ENCODE peak calls at places on chromosomes 13 and 19, in six cellular contexts. A, M, S, D, W and R are unnamed samples.

GRCh38 chr19:40305403-40305802 is 20.3 kb upstream of the AKT2 start:
- DNase-seq in S (peak; percentile 90), A (peak; percentile 75), M (peak; percentile 66), D (peak; percentile 83), W (peak; percentile 54), R (peak; percentile 81)

GRCh38 chr19:5955638-5955935 is 22.4 kb downstream of the RANBP3 start:
- DNase-seq in M (no peak), W (no peak), S (no peak), D (no peak), A (no peak), R (no peak)

GRCh38 chr19:58040751-58041525 is 7.1 kb downstream of the ZSCAN1 start:
- DNase-seq in A (no peak), W (no peak), S (no peak), D (no peak), M (no peak), R (no peak)

GRCh38 chr19:14786421-14786851 is 8.1 kb upstream of the ADGRE2 start:
- DNase-seq in S (peak; percentile 80), D (peak; percentile 38), W (no peak), M (peak; percentile 41), A (peak; percentile 65), R (no peak)

GRCh38 chr13:111639196-111639705 is 318.8 kb downstream of the TEX29 start:
- DNase-seq in D (no peak), S (no peak), M (no peak), A (no peak), W (no peak), R (no peak)

GRCh38 chr13:33931397-33931987 is 113.5 kb downstream of the RFC3 start:
- DNase-seq in M (no peak), D (no peak), A (no peak), W (no peak), S (peak; percentile 73), R (no peak)

GRCh38 chr19:5434351-5434917 is 20.8 kb upstream of the ZNRF4 start:
- DNase-seq in W (no peak), D (no peak), A (no peak), S (no peak), M (no peak), R (no peak)

GRCh38 chr19:38478273-38478971 is 44.9 kb downstream of the RYR1 start:
- DNase-seq in A (no peak), M (no peak), S (peak; percentile 65), W (no peak), D (no peak), R (no peak)

GRCh38 chr19:8639821-8640401 is 9.5 kb downstream of the NFILZ start:
- DNase-seq in A (no peak), S (peak; percentile 57), W (no peak), M (no peak), D (no peak), R (no peak)

GRCh38 chr19:10604460-10604980 is 17.4 kb upstream of the AP1M2 start:
- DNase-seq in M (no peak), W (no peak), A (no peak), S (no peak), D (peak; percentile 59), R (no peak)

GRCh38 chr19:48780684-48781391 is 25.5 kb downstream of the FGF21 start:
- DNase-seq in A (no peak), W (no peak), D (no peak), S (no peak), M (no peak), R (no peak)

GRCh38 chr13:59176775-59177174 is 987.0 kb downstream of the DIAPH3 start:
- DNase-seq in A (no peak), M (no peak), D (no peak), W (no peak), S (no peak), R (no peak)

GRCh38 chr19:29491491-29491890 is 34.3 kb upstream of the VSTM2B start:
- DNase-seq in M (no peak), D (no peak), A (no peak), W (no peak), S (no peak), R (no peak)

GRCh38 chr19:18733196-18733647 is 49.7 kb downstream of the CRTC1 start:
- DNase-seq in D (no peak), W (no peak), S (no peak), M (no peak), A (peak; percentile 56), R (no peak)

GRCh38 chr19:29277107-29277506 is 64.2 kb upstream of the UQCRFS1 start:
- DNase-seq in S (peak; percentile 46), D (no peak), W (peak; percentile 50), A (no peak), M (no peak), R (no peak)

GRCh38 chr19:4019578-4019977 is 12.0 kb downstream of the PIAS4 start:
- DNase-seq in D (no peak), A (no peak), S (no peak), M (no peak), W (no peak), R (no peak)

GRCh38 chr19:55389386-55390317 is 3.9 kb downstream of the RPL28 start:
- DNase-seq in M (no peak), S (no peak), W (no peak), D (no peak), A (no peak), R (no peak)

GRCh38 chr19:33530261-33530660 is 8.7 kb upstream of the PEPD start:
- DNase-seq in M (no peak), W (no peak), D (no peak), A (no peak), S (no peak), R (no peak)

GRCh38 chr19:28578786-28579505 is 634.0 kb downstream of the UQCRFS1 start:
- DNase-seq in A (no peak), M (no peak), D (no peak), W (no peak), S (no peak), R (no peak)

GRCh38 chr19:3851254-3852176 is 17.3 kb downstream of the ZFR2 start:
- DNase-seq in A (no peak), S (no peak), W (no peak), M (no peak), D (no peak), R (no peak)

GRCh38 chr13:67094952-67095351 is 135.2 kb downstream of the PCDH9 start:
- DNase-seq in W (no peak), S (no peak), D (no peak), A (no peak), M (no peak), R (no peak)

GRCh38 chr19:8261347-8261746 is 46.8 kb downstream of the CD320 start:
- DNase-seq in M (peak; percentile 10), D (no peak), A (no peak), S (no peak), W (no peak), R (no peak)

GRCh38 chr13:95643814-95644598 is 500 bp downstream of the DZIP1 start:
- DNase-seq in S (peak; percentile 77), A (peak; percentile 70), M (no peak), D (no peak), W (no peak), R (no peak)

GRCh38 chr13:24511824-24512207 is 762 bp downstream of the PARP4 start:
- DNase-seq in D (no peak), W (no peak), A (no peak), S (no peak), M (no peak), R (no peak)

GRCh38 chr13:47033216-47033615 is 136.4 kb upstream of the HTR2A start:
- DNase-seq in W (no peak), M (no peak), S (no peak), D (no peak), A (no peak), R (no peak)

GRCh38 chr13:113345486-113345885 is 18.4 kb downstream of the GRTP1 start:
- DNase-seq in M (no peak), S (no peak), A (no peak), W (no peak), D (peak; percentile 5), R (no peak)

GRCh38 chr13:31224174-31224669 is 24.4 kb downstream of the B3GLCT start:
- DNase-seq in M (no peak), S (no peak), W (no peak), D (no peak), A (no peak), R (no peak)

GRCh38 chr13:112322562-112322961 is 53.6 kb upstream of the SPACA7 start:
- DNase-seq in W (no peak), A (no peak), S (no peak), M (no peak), D (no peak), R (no peak)

GRCh38 chr19:719081-719512 is 10.4 kb downstream of the PALM start:
- DNase-seq in W (no peak), M (peak; percentile 41), S (no peak), A (no peak), D (peak; percentile 61), R (no peak)

GRCh38 chr13:39016087-39016486 is 21.8 kb downstream of the PROSER1 start:
- DNase-seq in M (no peak), W (no peak), D (no peak), A (no peak), S (no peak), R (no peak)
- H3K36me3 ChIP-seq in M (peaks cover 4% of the 10 kb centered on the region), W (peaks cover 28% of the 10 kb centered on the region), D (peaks cover 22% of the 10 kb centered on the region), A (peaks cover 47% of the 10 kb centered on the region), S (peaks cover 18% of the 10 kb centered on the region), R (peaks cover 40% of the 10 kb centered on the region)

DNA sequence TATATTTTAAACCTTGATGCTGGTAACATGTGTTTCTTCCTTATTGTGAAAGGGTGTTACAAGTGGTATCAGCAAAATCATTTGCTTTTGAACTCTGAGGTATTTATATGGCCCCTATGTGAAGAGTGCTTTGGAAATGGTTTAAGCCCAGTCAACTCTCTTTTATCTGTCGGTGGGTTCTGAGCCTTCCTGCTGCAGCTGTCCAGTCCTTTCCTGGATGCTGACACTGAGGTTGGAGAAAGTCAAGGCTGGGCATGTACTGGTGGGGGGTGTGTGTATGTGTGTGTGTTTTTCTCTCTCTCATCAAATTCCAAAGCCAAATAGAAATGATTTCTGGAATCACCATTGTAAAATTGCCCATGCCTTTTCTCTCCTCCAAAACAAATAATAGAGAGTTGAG is 221.2 kb downstream of the LMO7 start:
- DNase-seq in D (no peak), W (no peak), S (no peak), M (no peak), A (no peak), R (no peak)
- H3K36me3 ChIP-seq in D (peaks cover 7% of the 10 kb centered on the region), W (no peaks in the 10 kb centered on the region), S (no peaks in the 10 kb centered on the region), M (peaks cover 4% of the 10 kb centered on the region), A (peaks cover 13% of the 10 kb centered on the region), R (peaks cover 5% of the 10 kb centered on the region)

DNA sequence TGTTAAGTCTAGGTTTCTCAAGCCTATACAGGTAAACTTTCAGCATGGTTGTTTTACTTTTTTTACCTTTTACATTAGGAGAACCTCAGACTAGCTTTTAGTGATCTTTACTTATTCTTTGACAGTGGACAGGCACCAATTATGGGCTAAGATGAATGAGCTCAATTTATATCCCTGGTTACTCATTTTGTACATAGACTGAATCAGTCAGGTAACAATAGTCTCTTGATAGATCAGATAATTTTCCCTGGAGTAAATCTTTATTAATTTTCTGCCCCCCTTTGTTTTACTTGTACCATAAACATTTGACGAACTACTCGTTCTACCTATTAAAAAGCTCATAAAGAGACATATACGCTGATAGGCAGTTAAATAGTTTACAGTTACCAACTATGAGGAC is 22.8 kb downstream of the SPART start:
- DNase-seq in S (no peak), W (no peak), M (no peak), A (no peak), D (no peak), R (no peak)
- H3K36me3 ChIP-seq in S (peaks cover 5% of the 10 kb centered on the region), W (peaks cover 10% of the 10 kb centered on the region), M (no peaks in the 10 kb centered on the region), A (peaks cover 3% of the 10 kb centered on the region), D (peaks cover 17% of the 10 kb centered on the region), R (peaks cover 9% of the 10 kb centered on the region)

DNA sequence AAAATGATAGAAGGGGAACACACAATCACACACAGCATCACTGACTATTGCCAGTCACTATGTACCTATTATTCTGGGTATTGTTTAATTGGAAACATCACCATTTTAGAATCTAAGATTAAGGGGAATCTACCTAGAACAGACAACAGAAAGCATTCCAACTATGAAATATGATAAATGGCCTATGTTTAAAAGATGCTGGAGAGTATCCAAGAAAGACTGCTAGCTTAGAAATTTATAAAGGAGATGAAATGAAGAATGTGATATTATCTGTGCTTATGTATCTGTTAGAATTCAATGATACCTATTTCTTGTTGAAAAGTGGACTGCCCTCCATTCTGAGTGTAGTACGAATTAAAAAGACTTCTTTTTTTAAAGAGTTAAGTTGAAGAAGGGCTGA is 50.5 kb downstream of the KCNRG start:
- DNase-seq in M (no peak), D (no peak), W (no peak), A (no peak), S (no peak), R (no peak)
- H3K36me3 ChIP-seq in M (no peaks in the 10 kb centered on the region), D (no peaks in the 10 kb centered on the region), W (no peaks in the 10 kb centered on the region), A (no peaks in the 10 kb centered on the region), S (peaks cover 21% of the 10 kb centered on the region), R (peaks cover 5% of the 10 kb centered on the region)